ENCODE peak calls at places on chromosomes 7 and 10, in nine cellular contexts. One of them, this sample, is unnamed.

GRCh38 chr7:98616381-98617050 is 569 bp upstream of the NPTX2 start:
- DNase-seq in effector memory CD4-positive, alpha-beta T cell: no peak
- DNase-seq in fibroblast of lung: no peak
- DNase-seq in A549: no peak
- DNase-seq in epithelial cell of esophagus: no peak
- DNase-seq in body of pancreas: peak; percentile 30
- DNase-seq in ascending aorta: no peak
- DNase-seq in tibial artery: no peak
- DNase-seq in naive thymus-derived CD4-positive, alpha-beta T cell: no peak
- DNase-seq in this sample: no peak

GRCh38 chr10:103806376-103807320 is 48.7 kb downstream of the SH3PXD2A start:
- DNase-seq in naive thymus-derived CD4-positive, alpha-beta T cell: no peak
- DNase-seq in effector memory CD4-positive, alpha-beta T cell: no peak
- DNase-seq in body of pancreas: no peak
- DNase-seq in epithelial cell of esophagus: no peak
- DNase-seq in ascending aorta: no peak
- DNase-seq in tibial artery: no peak
- DNase-seq in fibroblast of lung: no peak
- DNase-seq in A549: no peak
- DNase-seq in this sample: no peak

GRCh38 chr10:17432738-17433137 is 21.7 kb downstream of the ST8SIA6 start:
- DNase-seq in naive thymus-derived CD4-positive, alpha-beta T cell: no peak
- DNase-seq in fibroblast of lung: peak; percentile 28
- DNase-seq in epithelial cell of esophagus: peak; percentile 45
- DNase-seq in body of pancreas: no peak
- DNase-seq in A549: no peak
- DNase-seq in effector memory CD4-positive, alpha-beta T cell: no peak
- DNase-seq in tibial artery: no peak
- DNase-seq in ascending aorta: no peak
- DNase-seq in this sample: no peak

GRCh38 chr7:81608748-81609382 is 161.0 kb downstream of the HGF start:
- DNase-seq in ascending aorta: no peak
- DNase-seq in epithelial cell of esophagus: peak; percentile 80
- DNase-seq in tibial artery: no peak
- DNase-seq in body of pancreas: no peak
- DNase-seq in effector memory CD4-positive, alpha-beta T cell: no peak
- DNase-seq in A549: peak; percentile 53
- DNase-seq in fibroblast of lung: peak; percentile 60
- DNase-seq in naive thymus-derived CD4-positive, alpha-beta T cell: no peak
- DNase-seq in this sample: no peak

GRCh38 chr10:14843327-14843988 is 5.4 kb downstream of the HSPA14 start:
- DNase-seq in body of pancreas: no peak
- DNase-seq in epithelial cell of esophagus: no peak
- DNase-seq in tibial artery: no peak
- DNase-seq in A549: no peak
- DNase-seq in effector memory CD4-positive, alpha-beta T cell: no peak
- DNase-seq in naive thymus-derived CD4-positive, alpha-beta T cell: no peak
- DNase-seq in fibroblast of lung: no peak
- DNase-seq in ascending aorta: no peak
- DNase-seq in this sample: no peak

GRCh38 chr7:12570529-12571461 is at the start of gene SCIN:
- DNase-seq in ascending aorta: no peak
- DNase-seq in body of pancreas: peak; percentile 33
- DNase-seq in effector memory CD4-positive, alpha-beta T cell: no peak
- DNase-seq in tibial artery: no peak
- DNase-seq in naive thymus-derived CD4-positive, alpha-beta T cell: no peak
- DNase-seq in fibroblast of lung: peak; percentile 39
- DNase-seq in epithelial cell of esophagus: no peak
- DNase-seq in A549: peak; percentile 34
- DNase-seq in this sample: no peak

GRCh38 chr7:13988765-13989137 is 715 bp downstream of the ETV1 start:
- DNase-seq in A549: no peak
- DNase-seq in ascending aorta: no peak
- DNase-seq in tibial artery: no peak
- DNase-seq in fibroblast of lung: peak; percentile 44
- DNase-seq in epithelial cell of esophagus: no peak
- DNase-seq in body of pancreas: no peak
- DNase-seq in naive thymus-derived CD4-positive, alpha-beta T cell: no peak
- DNase-seq in effector memory CD4-positive, alpha-beta T cell: no peak
- DNase-seq in this sample: no peak

GRCh38 chr10:62183857-62184805 is 84.5 kb downstream of the RTKN2 start:
- DNase-seq in fibroblast of lung: no peak
- DNase-seq in effector memory CD4-positive, alpha-beta T cell: no peak
- DNase-seq in epithelial cell of esophagus: no peak
- DNase-seq in tibial artery: no peak
- DNase-seq in ascending aorta: no peak
- DNase-seq in body of pancreas: no peak
- DNase-seq in naive thymus-derived CD4-positive, alpha-beta T cell: no peak
- DNase-seq in A549: peak; percentile 39
- DNase-seq in this sample: no peak

GRCh38 chr10:119215371-119215770 is 8.0 kb downstream of the GRK5 start:
- DNase-seq in A549: no peak
- DNase-seq in fibroblast of lung: no peak
- DNase-seq in naive thymus-derived CD4-positive, alpha-beta T cell: no peak
- DNase-seq in ascending aorta: no peak
- DNase-seq in tibial artery: no peak
- DNase-seq in body of pancreas: no peak
- DNase-seq in epithelial cell of esophagus: no peak
- DNase-seq in effector memory CD4-positive, alpha-beta T cell: no peak
- DNase-seq in this sample: no peak

GRCh38 chr10:132374612-132375011 is 22.4 kb upstream of the PWWP2B start:
- DNase-seq in effector memory CD4-positive, alpha-beta T cell: no peak
- DNase-seq in body of pancreas: no peak
- DNase-seq in epithelial cell of esophagus: no peak
- DNase-seq in tibial artery: no peak
- DNase-seq in A549: no peak
- DNase-seq in fibroblast of lung: no peak
- DNase-seq in ascending aorta: no peak
- DNase-seq in naive thymus-derived CD4-positive, alpha-beta T cell: no peak
- DNase-seq in this sample: no peak

GRCh38 chr10:93841930-93842329 is 51.8 kb upstream of the SLC35G1 start:
- DNase-seq in epithelial cell of esophagus: no peak
- DNase-seq in tibial artery: no peak
- DNase-seq in effector memory CD4-positive, alpha-beta T cell: no peak
- DNase-seq in A549: no peak
- DNase-seq in naive thymus-derived CD4-positive, alpha-beta T cell: no peak
- DNase-seq in fibroblast of lung: no peak
- DNase-seq in body of pancreas: no peak
- DNase-seq in ascending aorta: no peak
- DNase-seq in this sample: no peak

GRCh38 chr10:7734821-7735220 is 31.7 kb downstream of the ITIH2 start:
- DNase-seq in body of pancreas: no peak
- DNase-seq in naive thymus-derived CD4-positive, alpha-beta T cell: no peak
- DNase-seq in effector memory CD4-positive, alpha-beta T cell: no peak
- DNase-seq in tibial artery: no peak
- DNase-seq in fibroblast of lung: no peak
- DNase-seq in A549: no peak
- DNase-seq in epithelial cell of esophagus: no peak
- DNase-seq in ascending aorta: no peak
- DNase-seq in this sample: no peak

GRCh38 chr10:22683995-22684305 is 30.4 kb downstream of the PIP4K2A start:
- DNase-seq in A549: no peak
- DNase-seq in epithelial cell of esophagus: no peak
- DNase-seq in fibroblast of lung: no peak
- DNase-seq in effector memory CD4-positive, alpha-beta T cell: no peak
- DNase-seq in body of pancreas: no peak
- DNase-seq in ascending aorta: no peak
- DNase-seq in naive thymus-derived CD4-positive, alpha-beta T cell: no peak
- DNase-seq in tibial artery: no peak
- DNase-seq in this sample: no peak
- H3K4me3 ChIP-seq in A549: no peak overlapping the region
- H3K4me3 ChIP-seq in epithelial cell of esophagus: no peak overlapping the region
- H3K4me3 ChIP-seq in fibroblast of lung: no peak overlapping the region
- H3K4me3 ChIP-seq in effector memory CD4-positive, alpha-beta T cell: peak overlapping the region; percentile 20
- H3K4me3 ChIP-seq in body of pancreas: no peak overlapping the region
- H3K4me3 ChIP-seq in ascending aorta: peak overlapping the region; percentile 20
- H3K4me3 ChIP-seq in naive thymus-derived CD4-positive, alpha-beta T cell: peak overlapping the region; percentile 36
- H3K4me3 ChIP-seq in tibial artery: no peak overlapping the region
- H3K4me3 ChIP-seq in this sample: no peak overlapping the region

GRCh38 chr10:114768394-114768786 is 53.2 kb upstream of the FHIP2A start:
- DNase-seq in A549: no peak
- DNase-seq in epithelial cell of esophagus: no peak
- DNase-seq in effector memory CD4-positive, alpha-beta T cell: no peak
- DNase-seq in ascending aorta: no peak
- DNase-seq in tibial artery: no peak
- DNase-seq in fibroblast of lung: no peak
- DNase-seq in naive thymus-derived CD4-positive, alpha-beta T cell: no peak
- DNase-seq in body of pancreas: no peak
- DNase-seq in this sample: no peak
- H3K4me3 ChIP-seq in A549: peak overlapping the region; percentile 96
- H3K4me3 ChIP-seq in epithelial cell of esophagus: peak overlapping the region; percentile 23
- H3K4me3 ChIP-seq in effector memory CD4-positive, alpha-beta T cell: peak overlapping the region; percentile 40
- H3K4me3 ChIP-seq in ascending aorta: peak overlapping the region; percentile 84
- H3K4me3 ChIP-seq in tibial artery: peak overlapping the region; percentile 53
- H3K4me3 ChIP-seq in fibroblast of lung: peak overlapping the region; percentile 54
- H3K4me3 ChIP-seq in naive thymus-derived CD4-positive, alpha-beta T cell: no peak overlapping the region
- H3K4me3 ChIP-seq in body of pancreas: peak overlapping the region; percentile 8
- H3K4me3 ChIP-seq in this sample: peak overlapping the region; percentile 42

GRCh38 chr7:5426226-5426475 is 2.5 kb upstream of the TNRC18 start:
- DNase-seq in effector memory CD4-positive, alpha-beta T cell: no peak
- DNase-seq in epithelial cell of esophagus: peak; percentile 66
- DNase-seq in ascending aorta: no peak
- DNase-seq in body of pancreas: no peak
- DNase-seq in tibial artery: no peak
- DNase-seq in naive thymus-derived CD4-positive, alpha-beta T cell: no peak
- DNase-seq in fibroblast of lung: peak; percentile 77
- DNase-seq in A549: no peak
- DNase-seq in this sample: no peak
- H3K4me3 ChIP-seq in effector memory CD4-positive, alpha-beta T cell: peak overlapping the region; percentile 3
- H3K4me3 ChIP-seq in epithelial cell of esophagus: peak overlapping the region; percentile 81
- H3K4me3 ChIP-seq in ascending aorta: peak overlapping the region; percentile 82
- H3K4me3 ChIP-seq in body of pancreas: peak overlapping the region; percentile 51
- H3K4me3 ChIP-seq in tibial artery: peak overlapping the region; percentile 98
- H3K4me3 ChIP-seq in naive thymus-derived CD4-positive, alpha-beta T cell: no peak overlapping the region
- H3K4me3 ChIP-seq in fibroblast of lung: peak overlapping the region; percentile 73
- H3K4me3 ChIP-seq in A549: peak overlapping the region; percentile 74
- H3K4me3 ChIP-seq in this sample: peak overlapping the region; percentile 96

GRCh38 chr10:29634105-29634504 is 666 bp downstream of the SVIL start:
- DNase-seq in A549: no peak
- DNase-seq in tibial artery: no peak
- DNase-seq in body of pancreas: no peak
- DNase-seq in naive thymus-derived CD4-positive, alpha-beta T cell: no peak
- DNase-seq in fibroblast of lung: no peak
- DNase-seq in ascending aorta: no peak
- DNase-seq in effector memory CD4-positive, alpha-beta T cell: no peak
- DNase-seq in epithelial cell of esophagus: peak; percentile 76
- DNase-seq in this sample: no peak
- H3K4me3 ChIP-seq in A549: no peak overlapping the region
- H3K4me3 ChIP-seq in tibial artery: peak overlapping the region; percentile 54
- H3K4me3 ChIP-seq in body of pancreas: no peak overlapping the region
- H3K4me3 ChIP-seq in naive thymus-derived CD4-positive, alpha-beta T cell: no peak overlapping the region
- H3K4me3 ChIP-seq in fibroblast of lung: no peak overlapping the region
- H3K4me3 ChIP-seq in ascending aorta: peak overlapping the region; percentile 65
- H3K4me3 ChIP-seq in effector memory CD4-positive, alpha-beta T cell: no peak overlapping the region
- H3K4me3 ChIP-seq in epithelial cell of esophagus: no peak overlapping the region
- H3K4me3 ChIP-seq in this sample: peak overlapping the region; percentile 22

DNA sequence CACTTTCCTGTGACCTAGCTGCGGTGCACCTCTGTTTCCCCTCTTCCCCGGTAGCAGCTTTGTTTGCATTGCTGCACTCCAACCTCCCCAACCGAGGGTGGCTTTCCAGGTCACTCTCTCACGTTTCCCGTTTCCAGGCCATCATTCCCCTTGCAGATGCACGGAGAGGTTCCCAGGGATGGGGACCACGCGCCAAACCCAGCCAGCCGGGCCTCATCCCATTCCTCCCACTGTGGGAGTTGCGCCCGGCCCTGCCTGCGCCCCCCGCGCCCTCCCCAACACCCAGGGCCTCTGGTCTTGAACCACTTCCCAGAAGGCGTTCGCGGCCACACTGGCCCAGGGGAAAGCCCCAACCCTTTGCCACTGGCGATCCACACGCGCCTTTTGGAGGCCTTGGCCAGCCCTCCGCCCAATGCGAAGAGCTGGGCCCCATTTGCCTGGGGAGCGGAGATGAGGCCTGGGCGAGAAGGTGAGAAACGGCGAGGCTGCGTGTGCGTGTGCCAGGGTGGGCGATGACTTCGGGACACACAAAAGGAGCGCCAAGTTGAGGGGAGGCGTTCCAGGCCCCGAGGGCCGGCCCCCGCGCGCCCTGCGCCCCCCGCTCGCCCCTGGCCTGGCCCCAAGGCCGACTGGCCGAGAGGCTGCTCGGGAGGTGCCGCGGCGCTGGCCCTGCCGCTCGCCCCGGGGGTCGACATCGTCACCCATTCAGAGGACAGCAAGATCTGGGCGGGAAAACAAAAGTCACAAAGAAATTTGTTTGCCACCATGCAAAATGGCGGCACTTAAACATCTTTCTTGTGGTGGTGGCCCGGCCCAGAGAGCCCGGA is 15.9 kb downstream of the SKIDA1 start:
- DNase-seq in tibial artery: no peak
- DNase-seq in effector memory CD4-positive, alpha-beta T cell: no peak
- DNase-seq in ascending aorta: no peak
- DNase-seq in A549: no peak
- DNase-seq in epithelial cell of esophagus: no peak
- DNase-seq in naive thymus-derived CD4-positive, alpha-beta T cell: no peak
- DNase-seq in fibroblast of lung: peak; percentile 14
- DNase-seq in body of pancreas: no peak
- DNase-seq in this sample: no peak
- H3K4me3 ChIP-seq in tibial artery: peak overlapping the region; percentile 40
- H3K4me3 ChIP-seq in effector memory CD4-positive, alpha-beta T cell: no peak overlapping the region
- H3K4me3 ChIP-seq in ascending aorta: peak overlapping the region; percentile 80
- H3K4me3 ChIP-seq in A549: no peak overlapping the region
- H3K4me3 ChIP-seq in epithelial cell of esophagus: peak overlapping the region; percentile 20
- H3K4me3 ChIP-seq in naive thymus-derived CD4-positive, alpha-beta T cell: no peak overlapping the region
- H3K4me3 ChIP-seq in fibroblast of lung: no peak overlapping the region
- H3K4me3 ChIP-seq in body of pancreas: no peak overlapping the region
- H3K4me3 ChIP-seq in this sample: peak overlapping the region; percentile 13

This sample was measured in skeletal muscle cell.